ENCODE peak calls at places on chromosomes 13 and 19, in eight cellular contexts. One of them, this sample, is unnamed.
A peak's percentile ranks its signal among the peaks of the same experiment; 100 is the strongest.

GRCh38 chr19:41987141-41987860 is 6.7 kb downstream of the ATP1A3 start:
- DNase-seq in tibial artery: no peak
- DNase-seq in OCI-LY7: no peak
- DNase-seq in psoas muscle: no peak
- DNase-seq in IMR-90: no peak
- DNase-seq in lung: no peak
- DNase-seq in ascending aorta: no peak
- DNase-seq in heart right ventricle: no peak
- DNase-seq in this sample: no peak

GRCh38 chr13:21542563-21542962 is 61.4 kb downstream of the MICU2 start:
- DNase-seq in tibial artery: no peak
- DNase-seq in OCI-LY7: no peak
- DNase-seq in psoas muscle: no peak
- DNase-seq in IMR-90: no peak
- DNase-seq in lung: no peak
- DNase-seq in ascending aorta: no peak
- DNase-seq in heart right ventricle: no peak
- DNase-seq in this sample: no peak

GRCh38 chr19:7471696-7472620 is 16.9 kb downstream of the PEX11G start:
- DNase-seq in tibial artery: no peak
- DNase-seq in OCI-LY7: no peak
- DNase-seq in psoas muscle: no peak
- DNase-seq in IMR-90: no peak
- DNase-seq in lung: no peak
- DNase-seq in ascending aorta: no peak
- DNase-seq in heart right ventricle: no peak
- DNase-seq in this sample: no peak

GRCh38 chr13:96632536-96633320 is 361.5 kb downstream of the OXGR1 start:
- DNase-seq in tibial artery: no peak
- DNase-seq in OCI-LY7: no peak
- DNase-seq in psoas muscle: no peak
- DNase-seq in IMR-90: no peak
- DNase-seq in lung: no peak
- DNase-seq in ascending aorta: no peak
- DNase-seq in heart right ventricle: no peak
- DNase-seq in this sample: peak; percentile 49

GRCh38 chr13:97254809-97255208 is 32.7 kb downstream of the MBNL2 start:
- DNase-seq in tibial artery: no peak
- DNase-seq in OCI-LY7: no peak
- DNase-seq in psoas muscle: no peak
- DNase-seq in IMR-90: peak; percentile 86
- DNase-seq in lung: no peak
- DNase-seq in ascending aorta: no peak
- DNase-seq in heart right ventricle: no peak
- DNase-seq in this sample: no peak

GRCh38 chr13:76812206-76812882 is 73.9 kb downstream of the KCTD12 start:
- DNase-seq in tibial artery: peak; percentile 79
- DNase-seq in OCI-LY7: no peak
- DNase-seq in psoas muscle: peak; percentile 52
- DNase-seq in IMR-90: no peak
- DNase-seq in lung: no peak
- DNase-seq in ascending aorta: peak; percentile 67
- DNase-seq in heart right ventricle: peak; percentile 58
- DNase-seq in this sample: no peak

GRCh38 chr19:23884363-23884762 is 30.3 kb upstream of the ZNF726 start:
- DNase-seq in tibial artery: no peak
- DNase-seq in OCI-LY7: no peak
- DNase-seq in psoas muscle: no peak
- DNase-seq in IMR-90: no peak
- DNase-seq in lung: no peak
- DNase-seq in ascending aorta: no peak
- DNase-seq in heart right ventricle: no peak
- DNase-seq in this sample: no peak

GRCh38 chr19:45716314-45717130 is 14.2 kb downstream of the FBXO46 start:
- DNase-seq in tibial artery: no peak
- DNase-seq in OCI-LY7: peak; percentile 36
- DNase-seq in psoas muscle: no peak
- DNase-seq in IMR-90: no peak
- DNase-seq in lung: no peak
- DNase-seq in ascending aorta: no peak
- DNase-seq in heart right ventricle: no peak
- DNase-seq in this sample: no peak

GRCh38 chr13:100526299-100527030 is 62.1 kb downstream of the GGACT start:
- DNase-seq in tibial artery: no peak
- DNase-seq in OCI-LY7: no peak
- DNase-seq in psoas muscle: no peak
- DNase-seq in IMR-90: no peak
- DNase-seq in lung: no peak
- DNase-seq in ascending aorta: no peak
- DNase-seq in heart right ventricle: no peak
- DNase-seq in this sample: no peak

GRCh38 chr19:15810335-15810734 is 5.1 kb downstream of the OR10H1 start:
- DNase-seq in tibial artery: no peak
- DNase-seq in OCI-LY7: peak; percentile 54
- DNase-seq in psoas muscle: no peak
- DNase-seq in IMR-90: no peak
- DNase-seq in lung: no peak
- DNase-seq in ascending aorta: no peak
- DNase-seq in heart right ventricle: no peak
- DNase-seq in this sample: no peak

GRCh38 chr19:1567848-1568227 is 287 bp downstream of the MEX3D start:
- DNase-seq in tibial artery: no peak
- DNase-seq in OCI-LY7: peak; percentile 21
- DNase-seq in psoas muscle: no peak
- DNase-seq in IMR-90: no peak
- DNase-seq in lung: no peak
- DNase-seq in ascending aorta: no peak
- DNase-seq in heart right ventricle: no peak
- DNase-seq in this sample: no peak

GRCh38 chr19:6218497-6219146 is 61.2 kb downstream of the MLLT1 start:
- DNase-seq in tibial artery: peak; percentile 94
- DNase-seq in OCI-LY7: peak; percentile 83
- DNase-seq in psoas muscle: peak; percentile 91
- DNase-seq in IMR-90: peak; percentile 75
- DNase-seq in lung: peak; percentile 92
- DNase-seq in ascending aorta: peak; percentile 94
- DNase-seq in heart right ventricle: peak; percentile 92
- DNase-seq in this sample: peak; percentile 68

GRCh38 chr13:33723365-33723764 is 94.6 kb upstream of the RFC3 start:
- DNase-seq in tibial artery: no peak
- DNase-seq in OCI-LY7: no peak
- DNase-seq in psoas muscle: no peak
- DNase-seq in IMR-90: no peak
- DNase-seq in lung: no peak
- DNase-seq in ascending aorta: no peak
- DNase-seq in heart right ventricle: no peak
- DNase-seq in this sample: no peak

GRCh38 chr13:27228131-27228530 is 23.2 kb upstream of the RPL21 start:
- DNase-seq in tibial artery: no peak
- DNase-seq in OCI-LY7: peak; percentile 24
- DNase-seq in psoas muscle: no peak
- DNase-seq in IMR-90: no peak
- DNase-seq in lung: no peak
- DNase-seq in ascending aorta: no peak
- DNase-seq in heart right ventricle: no peak
- DNase-seq in this sample: no peak

DNA sequence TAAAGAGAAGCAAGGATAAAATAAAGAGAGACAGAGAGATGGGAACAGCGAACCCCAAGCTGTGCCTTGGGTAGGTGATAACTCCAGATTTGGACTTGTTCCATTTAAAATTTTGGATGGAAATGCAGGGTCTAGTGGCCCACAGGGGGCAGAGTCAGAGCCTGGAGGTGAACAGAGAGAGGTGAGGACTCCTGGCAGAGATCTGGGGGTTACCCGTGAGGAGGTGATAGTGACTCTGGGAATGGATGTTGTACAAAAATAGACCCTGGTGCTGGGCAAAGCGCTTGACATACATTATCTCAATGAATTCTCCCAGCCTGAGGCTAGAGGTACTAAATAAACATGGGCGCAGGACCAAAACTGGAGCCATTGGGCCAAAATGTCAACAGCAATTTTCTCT is 14.3 kb upstream of the DHRS12 start:
- DNase-seq in tibial artery: peak; percentile 28
- DNase-seq in OCI-LY7: no peak
- DNase-seq in psoas muscle: no peak
- DNase-seq in IMR-90: no peak
- DNase-seq in lung: no peak
- DNase-seq in ascending aorta: no peak
- DNase-seq in heart right ventricle: no peak
- DNase-seq in this sample: no peak
- TF ChIP-seq CTCF in tibial artery: no peak
- TF ChIP-seq CTCF in OCI-LY7: peak; percentile 36
- TF ChIP-seq CTCF in psoas muscle: no peak
- TF ChIP-seq CTCF in IMR-90: no peak
- TF ChIP-seq CTCF in lung: no peak
- TF ChIP-seq CTCF in ascending aorta: no peak
- TF ChIP-seq CTCF in heart right ventricle: peak; percentile 55
- TF ChIP-seq CTCF in this sample: no peak

GRCh38 chr19:13968383-13968935 is 16.1 kb downstream of the DCAF15 start:
- DNase-seq in tibial artery: no peak
- DNase-seq in OCI-LY7: no peak
- DNase-seq in psoas muscle: no peak
- DNase-seq in IMR-90: no peak
- DNase-seq in lung: no peak
- DNase-seq in ascending aorta: no peak
- DNase-seq in heart right ventricle: no peak
- DNase-seq in this sample: no peak
- H3K27ac ChIP-seq in tibial artery: no peak overlapping the region
- H3K27ac ChIP-seq in OCI-LY7: no peak overlapping the region
- H3K27ac ChIP-seq in psoas muscle: no peak overlapping the region
- H3K27ac ChIP-seq in IMR-90: no peak overlapping the region
- H3K27ac ChIP-seq in lung: no peak overlapping the region
- H3K27ac ChIP-seq in ascending aorta: no peak overlapping the region
- H3K27ac ChIP-seq in heart right ventricle: no peak overlapping the region
- H3K27ac ChIP-seq in this sample: no peak overlapping the region

GRCh38 chr19:3658823-3659745 is 32.5 kb upstream of the CACTIN start:
- DNase-seq in tibial artery: no peak
- DNase-seq in OCI-LY7: no peak
- DNase-seq in psoas muscle: no peak
- DNase-seq in IMR-90: no peak
- DNase-seq in lung: no peak
- DNase-seq in ascending aorta: no peak
- DNase-seq in heart right ventricle: no peak
- DNase-seq in this sample: no peak

GRCh38 chr19:3659746-3660112 is 33.1 kb upstream of the CACTIN start:
- DNase-seq in tibial artery: no peak
- DNase-seq in OCI-LY7: no peak
- DNase-seq in psoas muscle: no peak
- DNase-seq in IMR-90: no peak
- DNase-seq in lung: no peak
- DNase-seq in ascending aorta: no peak
- DNase-seq in heart right ventricle: no peak
- DNase-seq in this sample: no peak

GRCh38 chr19:3658004-3658822 is 31.6 kb upstream of the CACTIN start:
- DNase-seq in tibial artery: no peak
- DNase-seq in OCI-LY7: no peak
- DNase-seq in psoas muscle: no peak
- DNase-seq in IMR-90: no peak
- DNase-seq in lung: no peak
- DNase-seq in ascending aorta: no peak
- DNase-seq in heart right ventricle: peak; percentile 54
- DNase-seq in this sample: no peak

GRCh38 chr19:3661284-3662238 is 35.0 kb upstream of the CACTIN start:
- DNase-seq in tibial artery: no peak
- DNase-seq in OCI-LY7: no peak
- DNase-seq in psoas muscle: no peak
- DNase-seq in IMR-90: no peak
- DNase-seq in lung: no peak
- DNase-seq in ascending aorta: no peak
- DNase-seq in heart right ventricle: no peak
- DNase-seq in this sample: no peak

DNA sequence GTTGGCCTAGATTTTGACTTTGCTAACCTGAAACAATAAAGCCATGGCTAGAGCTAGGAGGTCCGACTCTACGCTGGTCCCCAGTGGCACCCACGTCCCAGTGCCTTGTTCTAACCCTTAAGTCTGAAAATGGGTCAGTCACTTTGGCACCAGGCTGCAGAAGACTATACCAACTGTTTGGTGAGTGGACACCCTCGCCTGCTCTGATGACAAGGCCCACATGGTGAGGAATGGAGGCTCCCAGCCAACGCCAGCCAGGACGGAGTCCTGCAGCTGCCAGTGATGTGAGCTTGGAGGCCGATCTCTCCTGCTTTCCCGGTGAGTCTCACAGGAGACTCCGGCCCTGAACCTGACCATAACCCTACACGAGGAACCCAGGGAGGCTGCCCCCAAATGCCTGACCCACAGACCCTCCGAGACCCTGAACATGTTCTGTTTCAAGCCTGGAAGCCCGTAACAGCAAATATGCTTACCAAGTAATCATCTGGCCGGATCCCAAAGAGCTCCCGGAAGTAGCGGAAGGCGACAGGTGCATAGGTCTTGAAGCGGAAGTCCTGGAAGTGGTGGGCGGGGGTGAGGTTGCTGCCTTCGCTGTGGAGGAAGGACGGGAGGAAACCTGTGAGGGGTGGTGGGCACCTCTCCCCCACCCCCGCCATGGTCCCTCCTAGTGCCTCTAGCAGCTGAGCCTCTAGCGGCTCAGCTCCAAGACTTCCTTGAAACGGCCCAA is 34.1 kb upstream of the CACTIN start:
- DNase-seq in tibial artery: no peak
- DNase-seq in OCI-LY7: no peak
- DNase-seq in psoas muscle: no peak
- DNase-seq in IMR-90: no peak
- DNase-seq in lung: no peak
- DNase-seq in ascending aorta: no peak
- DNase-seq in heart right ventricle: no peak
- DNase-seq in this sample: no peak
- H3K36me3 ChIP-seq in tibial artery: peaks cover 97% of the 10 kb centered on the region
- H3K36me3 ChIP-seq in OCI-LY7: peaks cover 11% of the 10 kb centered on the region
- H3K36me3 ChIP-seq in psoas muscle: peaks cover 74% of the 10 kb centered on the region
- H3K36me3 ChIP-seq in IMR-90: peaks cover 65% of the 10 kb centered on the region
- H3K36me3 ChIP-seq in lung: peaks cover 6% of the 10 kb centered on the region
- H3K36me3 ChIP-seq in ascending aorta: peaks cover 90% of the 10 kb centered on the region
- H3K36me3 ChIP-seq in heart right ventricle: peaks cover 56% of the 10 kb centered on the region
- H3K36me3 ChIP-seq in this sample: peaks cover 37% of the 10 kb centered on the region

GRCh38 chr13:98447881-98448641 is 128.8 kb downstream of the STK24 start:
- DNase-seq in tibial artery: no peak
- DNase-seq in OCI-LY7: peak; percentile 70
- DNase-seq in psoas muscle: no peak
- DNase-seq in IMR-90: no peak
- DNase-seq in lung: no peak
- DNase-seq in ascending aorta: no peak
- DNase-seq in heart right ventricle: peak; percentile 60
- DNase-seq in this sample: no peak
- TF ChIP-seq CTCF in tibial artery: no peak
- TF ChIP-seq CTCF in OCI-LY7: peak; percentile 80
- TF ChIP-seq CTCF in psoas muscle: no peak
- TF ChIP-seq CTCF in IMR-90: peak; percentile 46
- TF ChIP-seq CTCF in lung: no peak
- TF ChIP-seq CTCF in ascending aorta: no peak
- TF ChIP-seq CTCF in heart right ventricle: peak; percentile 68
- TF ChIP-seq CTCF in this sample: peak; percentile 80

This sample was measured in brain microvascular endothelial cell.